ENCODE peak calls at places on chromosomes 4 and X, in seven cellular contexts. One of them, this sample, is unnamed.

GRCh38 chr4:2837110-2837903 is 6.3 kb upstream of the ADD1 start:
- DNase-seq in SK-N-SH: peak; percentile 25
- DNase-seq in K562: no peak
- DNase-seq in GM12878: no peak
- DNase-seq in HepG2: no peak
- DNase-seq in H1: peak; percentile 47
- DNase-seq in IMR-90: no peak
- DNase-seq in this sample: no peak

GRCh38 chrX:70452143-70452733 is 7.6 kb downstream of the DLG3 start:
- DNase-seq in K562: peak; percentile 78
- DNase-seq in IMR-90: peak; percentile 17
- DNase-seq in H1: peak; percentile 73
- DNase-seq in HepG2: peak; percentile 19
- DNase-seq in GM12878: no peak
- DNase-seq in SK-N-SH: peak; percentile 64
- DNase-seq in this sample: peak; percentile 58

GRCh38 chr4:22515888-22516541 is at the start of gene ADGRA3:
- DNase-seq in K562: peak; percentile 15
- DNase-seq in H1: peak; percentile 81
- DNase-seq in GM12878: no peak
- DNase-seq in HepG2: peak; percentile 56
- DNase-seq in SK-N-SH: peak; percentile 94
- DNase-seq in IMR-90: peak; percentile 51
- DNase-seq in this sample: peak; percentile 63

GRCh38 chrX:134886201-134886600 is 104.6 kb upstream of the SMIM10 start:
- DNase-seq in SK-N-SH: no peak
- DNase-seq in H1: no peak
- DNase-seq in K562: no peak
- DNase-seq in GM12878: no peak
- DNase-seq in IMR-90: peak; percentile 33
- DNase-seq in HepG2: peak; percentile 29
- DNase-seq in this sample: peak; percentile 20

GRCh38 chr4:37453004-37453360 is 208.4 kb downstream of the NWD2 start:
- DNase-seq in GM12878: peak; percentile 23
- DNase-seq in SK-N-SH: peak; percentile 47
- DNase-seq in HepG2: peak; percentile 79
- DNase-seq in K562: peak; percentile 47
- DNase-seq in H1: peak; percentile 65
- DNase-seq in IMR-90: peak; percentile 48
- DNase-seq in this sample: peak; percentile 79

GRCh38 chr4:182189107-182189878 is 53.9 kb upstream of the TENM3 start:
- DNase-seq in SK-N-SH: no peak
- DNase-seq in GM12878: no peak
- DNase-seq in IMR-90: peak; percentile 94
- DNase-seq in H1: no peak
- DNase-seq in K562: peak; percentile 34
- DNase-seq in HepG2: no peak
- DNase-seq in this sample: no peak

GRCh38 chr4:24734511-24734910 is 60.9 kb upstream of the SOD3 start:
- DNase-seq in K562: no peak
- DNase-seq in HepG2: no peak
- DNase-seq in IMR-90: peak; percentile 7
- DNase-seq in H1: peak; percentile 2
- DNase-seq in GM12878: no peak
- DNase-seq in SK-N-SH: no peak
- DNase-seq in this sample: no peak

GRCh38 chr4:22458112-22458511 is 57.8 kb downstream of the ADGRA3 start:
- DNase-seq in GM12878: no peak
- DNase-seq in H1: no peak
- DNase-seq in IMR-90: no peak
- DNase-seq in K562: no peak
- DNase-seq in SK-N-SH: no peak
- DNase-seq in HepG2: no peak
- DNase-seq in this sample: no peak

GRCh38 chrX:12237131-12237530 is 98.9 kb downstream of the FRMPD4 start:
- DNase-seq in HepG2: no peak
- DNase-seq in K562: no peak
- DNase-seq in H1: no peak
- DNase-seq in IMR-90: no peak
- DNase-seq in GM12878: no peak
- DNase-seq in SK-N-SH: no peak
- DNase-seq in this sample: no peak

GRCh38 chrX:46994096-46994495 is 81.9 kb downstream of the JADE3 start:
- DNase-seq in H1: no peak
- DNase-seq in K562: no peak
- DNase-seq in SK-N-SH: peak; percentile 40
- DNase-seq in IMR-90: peak; percentile 0
- DNase-seq in GM12878: no peak
- DNase-seq in HepG2: no peak
- DNase-seq in this sample: no peak

GRCh38 chrX:152895121-152895520 is 2.7 kb upstream of the ZNF185 start:
- DNase-seq in H1: no peak
- DNase-seq in K562: no peak
- DNase-seq in GM12878: no peak
- DNase-seq in SK-N-SH: no peak
- DNase-seq in IMR-90: no peak
- DNase-seq in HepG2: no peak
- DNase-seq in this sample: no peak

DNA sequence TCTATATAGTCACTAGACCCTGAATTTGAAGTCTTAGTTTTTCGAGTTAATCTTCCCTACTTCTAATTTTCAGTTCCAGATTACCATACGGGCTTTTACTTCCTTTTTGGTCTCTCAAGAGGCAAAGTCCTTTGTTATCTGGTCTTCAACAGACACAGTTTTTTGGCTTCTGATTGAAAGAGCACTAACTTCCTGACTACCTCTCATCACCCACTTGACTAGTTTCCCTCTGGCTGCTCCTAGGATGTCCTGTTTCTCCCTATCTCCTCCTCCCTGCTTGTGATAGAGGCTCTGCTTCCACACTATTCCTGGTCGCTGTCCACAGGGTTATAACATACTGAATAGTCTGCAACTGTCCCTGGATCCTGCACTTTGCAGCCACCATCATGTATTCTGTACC is 16.7 kb upstream of the WDR44 start:
- DNase-seq in K562: peak; percentile 60
- DNase-seq in SK-N-SH: no peak
- DNase-seq in HepG2: no peak
- DNase-seq in GM12878: no peak
- DNase-seq in H1: no peak
- DNase-seq in IMR-90: no peak
- DNase-seq in this sample: no peak
- TF ChIP-seq RFX5 in K562: no peak
- TF ChIP-seq RFX5 in SK-N-SH: no peak
- TF ChIP-seq RFX5 in HepG2: no peak
- TF ChIP-seq RFX5 in GM12878: no peak
- TF ChIP-seq RFX5 in H1: no peak
- TF ChIP-seq RFX5 in IMR-90: no peak
- TF ChIP-seq RFX5 in this sample: no peak

GRCh38 chr4:102809190-102809589 is 18.2 kb downstream of the UBE2D3 start:
- DNase-seq in SK-N-SH: no peak
- DNase-seq in GM12878: no peak
- DNase-seq in HepG2: no peak
- DNase-seq in IMR-90: no peak
- DNase-seq in H1: no peak
- DNase-seq in K562: no peak
- DNase-seq in this sample: no peak
- H3K27ac ChIP-seq in SK-N-SH: peak overlapping the region; percentile 46
- H3K27ac ChIP-seq in GM12878: no peak overlapping the region
- H3K27ac ChIP-seq in HepG2: no peak overlapping the region
- H3K27ac ChIP-seq in IMR-90: no peak overlapping the region
- H3K27ac ChIP-seq in H1: no peak overlapping the region
- H3K27ac ChIP-seq in K562: no peak overlapping the region
- H3K27ac ChIP-seq in this sample: no peak overlapping the region

DNA sequence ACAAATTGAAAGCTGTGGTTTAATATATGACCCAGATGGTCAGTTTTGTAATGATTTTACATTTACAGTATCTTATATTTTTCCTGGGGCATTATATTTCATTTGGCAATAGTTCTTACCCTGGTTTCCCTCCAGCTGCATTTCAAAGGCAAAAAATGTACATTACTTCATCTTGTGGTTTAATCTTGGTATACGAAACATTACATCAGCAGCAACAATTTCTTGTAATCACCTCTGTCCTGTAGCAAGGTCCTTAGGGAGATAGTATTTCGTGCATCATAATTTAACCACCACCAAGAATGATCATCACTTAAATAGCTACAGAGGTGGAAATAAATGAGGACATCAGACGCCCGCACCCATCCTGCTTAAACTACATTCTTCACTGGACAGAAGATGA is 48.8 kb downstream of the HS6ST2 start:
- DNase-seq in H1: no peak
- DNase-seq in GM12878: no peak
- DNase-seq in K562: no peak
- DNase-seq in SK-N-SH: no peak
- DNase-seq in HepG2: no peak
- DNase-seq in IMR-90: peak; percentile 5
- DNase-seq in this sample: no peak
- TF ChIP-seq RFX5 in H1: no peak
- TF ChIP-seq RFX5 in GM12878: no peak
- TF ChIP-seq RFX5 in K562: no peak
- TF ChIP-seq RFX5 in SK-N-SH: no peak
- TF ChIP-seq RFX5 in HepG2: no peak
- TF ChIP-seq RFX5 in IMR-90: no peak
- TF ChIP-seq RFX5 in this sample: no peak

DNA sequence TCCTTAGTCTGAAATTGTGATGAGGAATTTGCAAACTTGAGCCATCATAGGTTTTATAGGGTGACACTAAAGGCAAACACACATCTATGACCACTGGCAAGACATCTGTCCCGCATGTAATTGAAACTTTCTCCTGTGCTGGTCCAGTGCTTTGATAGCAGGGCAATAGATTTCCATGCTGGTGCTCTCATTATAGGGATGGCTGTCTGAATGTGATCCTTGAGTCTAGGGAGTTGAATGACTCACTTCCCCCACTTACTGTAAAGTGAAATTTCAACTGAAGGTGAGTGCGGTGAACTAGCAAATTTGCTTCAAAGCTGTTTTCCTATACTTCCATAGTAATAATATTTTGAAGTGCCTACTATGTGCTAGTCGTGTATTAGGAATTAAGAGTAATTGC is 1630.0 kb downstream of the STIM2 start:
- DNase-seq in K562: no peak
- DNase-seq in H1: no peak
- DNase-seq in GM12878: no peak
- DNase-seq in SK-N-SH: no peak
- DNase-seq in IMR-90: peak; percentile 52
- DNase-seq in HepG2: no peak
- DNase-seq in this sample: no peak
- H3K27ac ChIP-seq in K562: no peak overlapping the region
- H3K27ac ChIP-seq in H1: no peak overlapping the region
- H3K27ac ChIP-seq in GM12878: no peak overlapping the region
- H3K27ac ChIP-seq in SK-N-SH: no peak overlapping the region
- H3K27ac ChIP-seq in IMR-90: no peak overlapping the region
- H3K27ac ChIP-seq in HepG2: no peak overlapping the region
- H3K27ac ChIP-seq in this sample: no peak overlapping the region

GRCh38 chr4:108396900-108397299 is 223.5 kb upstream of the RPL34 start:
- DNase-seq in SK-N-SH: no peak
- DNase-seq in IMR-90: no peak
- DNase-seq in HepG2: no peak
- DNase-seq in H1: no peak
- DNase-seq in K562: no peak
- DNase-seq in GM12878: no peak
- DNase-seq in this sample: no peak
- TF ChIP-seq RFX5 in SK-N-SH: no peak
- TF ChIP-seq RFX5 in IMR-90: no peak
- TF ChIP-seq RFX5 in HepG2: no peak
- TF ChIP-seq RFX5 in H1: no peak
- TF ChIP-seq RFX5 in K562: no peak
- TF ChIP-seq RFX5 in GM12878: no peak
- TF ChIP-seq RFX5 in this sample: no peak

DNA sequence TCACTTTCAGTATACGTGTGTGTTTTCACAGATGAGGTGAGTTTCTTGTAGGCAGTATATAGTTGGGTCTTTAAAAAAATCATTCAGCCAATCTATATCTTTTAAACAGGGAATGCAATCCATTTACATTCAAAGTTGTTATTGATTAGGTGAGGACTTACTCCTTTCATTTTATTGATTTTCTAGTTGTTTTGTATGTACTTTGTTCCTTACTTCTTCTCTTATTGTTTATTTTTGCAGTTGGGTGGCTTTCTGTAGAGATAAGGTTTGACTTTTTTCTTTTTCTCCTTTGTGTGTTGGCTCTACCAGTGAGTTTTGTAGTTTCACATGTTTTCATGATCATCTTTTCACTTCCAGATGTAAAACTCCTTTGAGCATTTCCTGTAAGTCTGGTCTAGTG is 83.1 kb downstream of the MAGED1 start:
- DNase-seq in IMR-90: no peak
- DNase-seq in K562: no peak
- DNase-seq in SK-N-SH: no peak
- DNase-seq in GM12878: no peak
- DNase-seq in HepG2: no peak
- DNase-seq in H1: no peak
- DNase-seq in this sample: no peak
- H3K27ac ChIP-seq in IMR-90: no peak overlapping the region
- H3K27ac ChIP-seq in K562: no peak overlapping the region
- H3K27ac ChIP-seq in SK-N-SH: no peak overlapping the region
- H3K27ac ChIP-seq in GM12878: no peak overlapping the region
- H3K27ac ChIP-seq in HepG2: peak overlapping the region; percentile 48
- H3K27ac ChIP-seq in H1: no peak overlapping the region
- H3K27ac ChIP-seq in this sample: no peak overlapping the region

GRCh38 chrX:42085836-42086235 is 162.5 kb upstream of the CASK start:
- DNase-seq in GM12878: no peak
- DNase-seq in SK-N-SH: no peak
- DNase-seq in IMR-90: no peak
- DNase-seq in HepG2: no peak
- DNase-seq in H1: no peak
- DNase-seq in K562: no peak
- DNase-seq in this sample: no peak

GRCh38 chrX:42093756-42094155 is 170.4 kb upstream of the CASK start:
- DNase-seq in H1: no peak
- DNase-seq in IMR-90: peak; percentile 40
- DNase-seq in K562: no peak
- DNase-seq in HepG2: no peak
- DNase-seq in GM12878: peak; percentile 43
- DNase-seq in SK-N-SH: no peak
- DNase-seq in this sample: no peak

GRCh38 chrX:42089014-42089413 is 165.7 kb upstream of the CASK start:
- DNase-seq in GM12878: no peak
- DNase-seq in SK-N-SH: no peak
- DNase-seq in HepG2: no peak
- DNase-seq in K562: no peak
- DNase-seq in IMR-90: no peak
- DNase-seq in H1: no peak
- DNase-seq in this sample: no peak

GRCh38 chrX:42090395-42090794 is 167.0 kb upstream of the CASK start:
- DNase-seq in K562: no peak
- DNase-seq in SK-N-SH: no peak
- DNase-seq in H1: no peak
- DNase-seq in GM12878: no peak
- DNase-seq in HepG2: no peak
- DNase-seq in IMR-90: no peak
- DNase-seq in this sample: no peak

DNA sequence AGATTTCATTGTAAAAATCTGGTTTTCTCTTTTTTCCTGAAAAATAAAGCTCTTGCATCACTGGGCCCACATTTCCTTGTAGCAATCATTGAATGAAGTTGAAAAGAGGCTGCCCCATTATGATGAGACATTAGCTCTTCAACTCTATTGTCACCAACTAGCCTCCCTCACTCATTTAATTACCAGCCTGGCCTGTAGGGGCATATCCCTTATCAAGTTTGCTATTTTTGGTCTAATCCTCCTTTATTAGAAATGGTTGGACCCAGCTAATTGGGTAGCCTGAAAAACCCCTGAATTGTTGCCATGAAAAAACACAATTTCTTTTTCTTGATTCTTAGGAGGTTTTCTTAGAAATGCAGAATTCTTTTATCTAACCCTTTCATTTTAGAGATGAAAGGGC is 164.6 kb upstream of the CASK start:
- DNase-seq in H1: no peak
- DNase-seq in GM12878: no peak
- DNase-seq in HepG2: no peak
- DNase-seq in SK-N-SH: no peak
- DNase-seq in IMR-90: no peak
- DNase-seq in K562: no peak
- DNase-seq in this sample: no peak
- TF ChIP-seq RFX5 in H1: no peak
- TF ChIP-seq RFX5 in GM12878: no peak
- TF ChIP-seq RFX5 in HepG2: no peak
- TF ChIP-seq RFX5 in SK-N-SH: no peak
- TF ChIP-seq RFX5 in IMR-90: no peak
- TF ChIP-seq RFX5 in K562: no peak
- TF ChIP-seq RFX5 in this sample: no peak